ENCODE peak calls at places on chromosomes 5 and 9, in six cellular contexts. One of them, this sample, is unnamed.

GRCh38 chr9:34637356-34638137 is at the start of gene SIGMAR1:
- DNase-seq in fibroblast of pulmonary artery: peak
- DNase-seq in upper lobe of right lung: peak
- DNase-seq in nephron progenitor cell: peak
- DNase-seq in brain microvascular endothelial cell: peak
- DNase-seq in GM13977: peak
- DNase-seq in this sample: peak

GRCh38 chr5:95600557-95600956 is 19.3 kb upstream of the GPR150 start:
- DNase-seq in fibroblast of pulmonary artery: peak
- DNase-seq in upper lobe of right lung: no peak
- DNase-seq in nephron progenitor cell: no peak
- DNase-seq in brain microvascular endothelial cell: peak
- DNase-seq in GM13977: no peak
- DNase-seq in this sample: no peak

GRCh38 chr5:1212881-1213280 is 11.5 kb downstream of the SLC6A19 start:
- DNase-seq in fibroblast of pulmonary artery: no peak
- DNase-seq in upper lobe of right lung: no peak
- DNase-seq in nephron progenitor cell: no peak
- DNase-seq in brain microvascular endothelial cell: no peak
- DNase-seq in GM13977: no peak
- DNase-seq in this sample: no peak

GRCh38 chr9:94612071-94612470 is 18.4 kb upstream of the FBP2 start:
- DNase-seq in fibroblast of pulmonary artery: no peak
- DNase-seq in upper lobe of right lung: no peak
- DNase-seq in nephron progenitor cell: no peak
- DNase-seq in brain microvascular endothelial cell: no peak
- DNase-seq in GM13977: no peak
- DNase-seq in this sample: no peak

GRCh38 chr5:51468196-51468595 is 84.9 kb downstream of the ISL1 start:
- DNase-seq in fibroblast of pulmonary artery: peak
- DNase-seq in upper lobe of right lung: no peak
- DNase-seq in nephron progenitor cell: no peak
- DNase-seq in brain microvascular endothelial cell: no peak
- DNase-seq in GM13977: no peak
- DNase-seq in this sample: no peak

GRCh38 chr5:4531756-4532704 is 608.1 kb upstream of the ADAMTS16 start:
- DNase-seq in fibroblast of pulmonary artery: no peak
- DNase-seq in upper lobe of right lung: no peak
- DNase-seq in nephron progenitor cell: no peak
- DNase-seq in brain microvascular endothelial cell: no peak
- DNase-seq in GM13977: no peak
- DNase-seq in this sample: no peak

GRCh38 chr9:88733651-88734470 is 198.9 kb downstream of the NXNL2 start:
- DNase-seq in fibroblast of pulmonary artery: peak
- DNase-seq in upper lobe of right lung: no peak
- DNase-seq in nephron progenitor cell: no peak
- DNase-seq in brain microvascular endothelial cell: peak
- DNase-seq in GM13977: no peak
- DNase-seq in this sample: no peak

GRCh38 chr9:109791003-109791677 is 11.1 kb downstream of the PALM2AKAP2 start:
- DNase-seq in fibroblast of pulmonary artery: no peak
- DNase-seq in upper lobe of right lung: no peak
- DNase-seq in nephron progenitor cell: no peak
- DNase-seq in brain microvascular endothelial cell: no peak
- DNase-seq in GM13977: no peak
- DNase-seq in this sample: no peak

GRCh38 chr9:110330484-110331115 is 7.1 kb downstream of the TXNDC8 start:
- DNase-seq in fibroblast of pulmonary artery: peak
- DNase-seq in upper lobe of right lung: no peak
- DNase-seq in nephron progenitor cell: no peak
- DNase-seq in brain microvascular endothelial cell: no peak
- DNase-seq in GM13977: no peak
- DNase-seq in this sample: no peak

GRCh38 chr5:141172381-141173204 is at the start of gene PCDHB7:
- DNase-seq in fibroblast of pulmonary artery: peak
- DNase-seq in upper lobe of right lung: no peak
- DNase-seq in nephron progenitor cell: peak
- DNase-seq in brain microvascular endothelial cell: no peak
- DNase-seq in GM13977: no peak
- DNase-seq in this sample: peak
- TF ChIP-seq CTCF in fibroblast of pulmonary artery: peak
- TF ChIP-seq CTCF in upper lobe of right lung: peak
- TF ChIP-seq CTCF in nephron progenitor cell: peak
- TF ChIP-seq CTCF in brain microvascular endothelial cell: peak
- TF ChIP-seq CTCF in GM13977: peak
- TF ChIP-seq CTCF in this sample: peak

GRCh38 chr9:124880501-124880900 is 18.6 kb downstream of the ARPC5L start:
- DNase-seq in fibroblast of pulmonary artery: no peak
- DNase-seq in upper lobe of right lung: no peak
- DNase-seq in nephron progenitor cell: no peak
- DNase-seq in brain microvascular endothelial cell: no peak
- DNase-seq in GM13977: no peak
- DNase-seq in this sample: no peak
- TF ChIP-seq CTCF in fibroblast of pulmonary artery: no peak
- TF ChIP-seq CTCF in upper lobe of right lung: no peak
- TF ChIP-seq CTCF in nephron progenitor cell: no peak
- TF ChIP-seq CTCF in brain microvascular endothelial cell: no peak
- TF ChIP-seq CTCF in GM13977: no peak
- TF ChIP-seq CTCF in this sample: no peak

GRCh38 chr5:122468351-122469111 is 156.5 kb downstream of the SNCAIP start:
- DNase-seq in fibroblast of pulmonary artery: no peak
- DNase-seq in upper lobe of right lung: no peak
- DNase-seq in nephron progenitor cell: no peak
- DNase-seq in brain microvascular endothelial cell: no peak
- DNase-seq in GM13977: no peak
- DNase-seq in this sample: no peak
- TF ChIP-seq CTCF in fibroblast of pulmonary artery: peak
- TF ChIP-seq CTCF in upper lobe of right lung: no peak
- TF ChIP-seq CTCF in nephron progenitor cell: no peak
- TF ChIP-seq CTCF in brain microvascular endothelial cell: peak
- TF ChIP-seq CTCF in GM13977: no peak
- TF ChIP-seq CTCF in this sample: peak

GRCh38 chr9:76216161-76216649 is 178.0 kb downstream of the RFK start:
- DNase-seq in fibroblast of pulmonary artery: peak
- DNase-seq in upper lobe of right lung: no peak
- DNase-seq in nephron progenitor cell: no peak
- DNase-seq in brain microvascular endothelial cell: peak
- DNase-seq in GM13977: no peak
- DNase-seq in this sample: no peak

GRCh38 chr9:76218151-76218867 is 175.9 kb downstream of the RFK start:
- DNase-seq in fibroblast of pulmonary artery: no peak
- DNase-seq in upper lobe of right lung: no peak
- DNase-seq in nephron progenitor cell: no peak
- DNase-seq in brain microvascular endothelial cell: no peak
- DNase-seq in GM13977: no peak
- DNase-seq in this sample: no peak

GRCh38 chr9:76218868-76219462 is 175.3 kb downstream of the RFK start:
- DNase-seq in fibroblast of pulmonary artery: no peak
- DNase-seq in upper lobe of right lung: no peak
- DNase-seq in nephron progenitor cell: peak
- DNase-seq in brain microvascular endothelial cell: no peak
- DNase-seq in GM13977: no peak
- DNase-seq in this sample: no peak

GRCh38 chr9:76221423-76221822 is 172.8 kb downstream of the RFK start:
- DNase-seq in fibroblast of pulmonary artery: no peak
- DNase-seq in upper lobe of right lung: no peak
- DNase-seq in nephron progenitor cell: no peak
- DNase-seq in brain microvascular endothelial cell: no peak
- DNase-seq in GM13977: no peak
- DNase-seq in this sample: no peak

GRCh38 chr9:76219555-76220151 is 174.6 kb downstream of the RFK start:
- DNase-seq in fibroblast of pulmonary artery: peak
- DNase-seq in upper lobe of right lung: no peak
- DNase-seq in nephron progenitor cell: no peak
- DNase-seq in brain microvascular endothelial cell: peak
- DNase-seq in GM13977: no peak
- DNase-seq in this sample: no peak
- TF ChIP-seq CTCF in fibroblast of pulmonary artery: peak
- TF ChIP-seq CTCF in upper lobe of right lung: no peak
- TF ChIP-seq CTCF in nephron progenitor cell: peak
- TF ChIP-seq CTCF in brain microvascular endothelial cell: peak
- TF ChIP-seq CTCF in GM13977: peak
- TF ChIP-seq CTCF in this sample: peak

DNA sequence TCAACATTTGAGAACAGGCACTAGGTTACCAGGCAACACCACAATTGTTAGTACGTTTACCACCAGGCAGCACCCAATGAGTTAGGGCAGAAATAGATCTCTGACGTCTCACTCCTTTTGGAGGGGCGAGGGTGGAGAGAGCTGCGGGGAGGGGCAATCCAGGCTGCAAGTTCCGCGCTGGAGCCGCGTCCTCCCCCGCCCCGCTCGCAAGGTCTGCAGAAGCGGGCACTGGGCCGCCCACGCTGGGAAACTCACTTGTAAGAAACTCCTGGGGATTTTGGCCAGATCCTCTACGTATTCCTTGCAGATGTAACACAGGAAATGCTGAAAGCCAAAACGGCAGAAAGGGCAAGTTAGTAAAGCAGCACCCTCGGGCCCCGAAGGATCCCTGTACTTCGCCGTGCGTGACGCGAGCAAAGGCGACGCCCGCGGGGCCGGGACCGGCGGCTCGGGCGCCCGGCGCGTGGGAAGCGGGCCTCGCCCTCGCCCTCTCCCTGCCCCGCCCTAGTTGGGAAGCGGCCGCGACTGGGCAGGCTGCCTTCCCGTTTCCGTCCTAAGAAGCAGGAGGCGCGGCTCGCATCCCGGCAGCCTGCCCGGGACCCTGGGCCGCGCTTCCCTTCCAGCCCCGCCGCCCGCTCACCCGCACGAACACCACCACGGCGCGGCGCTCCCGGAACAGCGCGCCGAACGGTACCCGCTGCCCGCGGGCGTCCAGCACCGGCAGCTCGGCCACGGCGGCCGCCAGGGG is 493 bp downstream of the PRXL2C start:
- DNase-seq in fibroblast of pulmonary artery: peak
- DNase-seq in upper lobe of right lung: peak
- DNase-seq in nephron progenitor cell: peak
- DNase-seq in brain microvascular endothelial cell: peak
- DNase-seq in GM13977: peak
- DNase-seq in this sample: peak
- TF ChIP-seq CTCF in fibroblast of pulmonary artery: no peak
- TF ChIP-seq CTCF in upper lobe of right lung: no peak
- TF ChIP-seq CTCF in nephron progenitor cell: no peak
- TF ChIP-seq CTCF in brain microvascular endothelial cell: no peak
- TF ChIP-seq CTCF in GM13977: peak
- TF ChIP-seq CTCF in this sample: peak

GRCh38 chr5:122390107-122390506 is 78.1 kb downstream of the SNCAIP start:
- DNase-seq in fibroblast of pulmonary artery: no peak
- DNase-seq in upper lobe of right lung: no peak
- DNase-seq in nephron progenitor cell: no peak
- DNase-seq in brain microvascular endothelial cell: no peak
- DNase-seq in GM13977: no peak
- DNase-seq in this sample: no peak

GRCh38 chr5:122385286-122385685 is 73.2 kb downstream of the SNCAIP start:
- DNase-seq in fibroblast of pulmonary artery: no peak
- DNase-seq in upper lobe of right lung: no peak
- DNase-seq in nephron progenitor cell: no peak
- DNase-seq in brain microvascular endothelial cell: no peak
- DNase-seq in GM13977: no peak
- DNase-seq in this sample: no peak

GRCh38 chr5:122385786-122386185 is 73.7 kb downstream of the SNCAIP start:
- DNase-seq in fibroblast of pulmonary artery: no peak
- DNase-seq in upper lobe of right lung: no peak
- DNase-seq in nephron progenitor cell: no peak
- DNase-seq in brain microvascular endothelial cell: no peak
- DNase-seq in GM13977: no peak
- DNase-seq in this sample: no peak

DNA sequence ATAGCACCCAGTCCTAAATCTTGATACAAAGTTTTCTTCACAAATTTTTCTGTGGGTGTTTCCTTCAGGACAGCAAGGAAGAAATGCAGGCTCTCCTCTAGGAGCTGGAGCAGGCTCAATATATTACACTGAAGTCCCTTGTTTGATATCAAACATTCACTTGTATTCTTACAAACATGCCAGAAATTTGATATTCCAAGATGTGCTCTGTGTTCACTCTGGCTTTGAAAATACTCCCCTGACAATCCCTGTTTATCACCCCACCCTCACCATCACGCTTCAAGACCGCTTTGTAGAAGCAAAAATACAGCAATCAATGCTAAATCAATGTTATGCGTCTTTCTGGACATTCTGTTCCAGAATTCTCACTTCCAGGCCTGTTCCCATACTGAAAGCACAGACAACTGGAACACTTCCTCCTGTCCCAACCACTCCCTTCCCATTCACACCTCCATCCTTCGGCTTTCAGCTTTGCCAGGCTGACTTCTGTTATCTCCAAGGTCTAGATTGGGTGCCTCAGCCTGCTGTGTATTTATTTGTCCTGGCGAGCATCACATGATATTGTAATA is 72.7 kb downstream of the SNCAIP start:
- DNase-seq in fibroblast of pulmonary artery: no peak
- DNase-seq in upper lobe of right lung: no peak
- DNase-seq in nephron progenitor cell: no peak
- DNase-seq in brain microvascular endothelial cell: no peak
- DNase-seq in GM13977: no peak
- DNase-seq in this sample: no peak
- TF ChIP-seq CTCF in fibroblast of pulmonary artery: no peak
- TF ChIP-seq CTCF in upper lobe of right lung: no peak
- TF ChIP-seq CTCF in nephron progenitor cell: no peak
- TF ChIP-seq CTCF in brain microvascular endothelial cell: no peak
- TF ChIP-seq CTCF in GM13977: no peak
- TF ChIP-seq CTCF in this sample: no peak

GRCh38 chr9:75198436-75198835 is 110.1 kb downstream of the OSTF1 start:
- DNase-seq in fibroblast of pulmonary artery: no peak
- DNase-seq in upper lobe of right lung: no peak
- DNase-seq in nephron progenitor cell: peak
- DNase-seq in brain microvascular endothelial cell: no peak
- DNase-seq in GM13977: no peak
- DNase-seq in this sample: no peak
- TF ChIP-seq CTCF in fibroblast of pulmonary artery: no peak
- TF ChIP-seq CTCF in upper lobe of right lung: no peak
- TF ChIP-seq CTCF in nephron progenitor cell: peak
- TF ChIP-seq CTCF in brain microvascular endothelial cell: peak
- TF ChIP-seq CTCF in GM13977: peak
- TF ChIP-seq CTCF in this sample: peak

DNA sequence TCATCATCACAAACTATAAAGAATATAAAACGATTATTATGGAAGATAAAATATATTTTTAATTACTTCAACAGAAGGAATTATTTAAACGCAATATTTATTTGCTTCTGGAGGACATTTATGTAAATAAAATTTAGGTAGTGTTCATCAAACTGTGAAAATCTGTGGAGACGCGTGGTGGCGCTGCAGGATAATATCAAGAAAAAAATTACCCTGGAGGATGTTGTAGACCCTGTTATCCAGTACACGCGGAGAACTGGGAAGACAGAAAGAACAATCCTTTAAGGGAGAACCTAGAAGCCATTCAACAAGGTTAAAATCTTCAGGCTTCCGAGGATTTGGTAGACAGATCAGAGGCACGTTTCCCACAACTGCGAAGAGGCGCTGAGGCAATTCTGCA is at the start of gene PCDHB12:
- DNase-seq in fibroblast of pulmonary artery: peak
- DNase-seq in upper lobe of right lung: no peak
- DNase-seq in nephron progenitor cell: no peak
- DNase-seq in brain microvascular endothelial cell: no peak
- DNase-seq in GM13977: no peak
- DNase-seq in this sample: no peak
- TF ChIP-seq CTCF in fibroblast of pulmonary artery: no peak
- TF ChIP-seq CTCF in upper lobe of right lung: peak
- TF ChIP-seq CTCF in nephron progenitor cell: no peak
- TF ChIP-seq CTCF in brain microvascular endothelial cell: no peak
- TF ChIP-seq CTCF in GM13977: peak
- TF ChIP-seq CTCF in this sample: peak